ENCODE peak calls at places on chromosomes 12 and 14, in nine cellular contexts. B is esophagus muscularis mucosa, G is ovary, W is SK-N-SH, M is transverse colon, Z is K562, H is stomach, A is A549, J is upper lobe of left lung. D is an unnamed sample.

GRCh38 chr14:59190372-59190771 is 1.9 kb downstream of the DAAM1 start:
- DNase-seq in B (no peak), G (no peak), W (peak), M (peak), Z (no peak), H (no peak), A (peak), J (no peak), D (no peak)

GRCh38 chr12:52692253-52692652 is 11.1 kb downstream of the KRT77 start:
- DNase-seq in B (no peak), G (no peak), W (peak), M (no peak), Z (peak), H (no peak), A (peak), J (peak), D (no peak)

GRCh38 chr12:15543347-15543746 is 221.0 kb downstream of the PTPRO start:
- DNase-seq in B (no peak), G (no peak), W (no peak), M (no peak), Z (no peak), H (no peak), A (no peak), J (no peak), D (no peak)

GRCh38 chr12:20588057-20588456 is 107.1 kb upstream of the SLCO1C1 start:
- DNase-seq in B (no peak), G (no peak), W (peak), M (no peak), Z (no peak), H (no peak), A (no peak), J (no peak), D (no peak)

GRCh38 chr14:68395585-68395984 is 397.3 kb downstream of the ZFP36L1 start:
- DNase-seq in B (no peak), G (peak), W (no peak), M (no peak), Z (no peak), H (no peak), A (peak), J (no peak), D (peak)

GRCh38 chr14:104445832-104446381 is 133.7 kb upstream of the C14orf180 start:
- DNase-seq in B (peak), G (no peak), W (no peak), M (no peak), Z (no peak), H (peak), A (no peak), J (no peak), D (peak)

GRCh38 chr12:55845785-55846496 is 3.2 kb upstream of the MMP19 start:
- DNase-seq in B (no peak), G (no peak), W (no peak), M (no peak), Z (no peak), H (no peak), A (no peak), J (no peak), D (peak)

GRCh38 chr14:40336846-40337245 is 904.6 kb upstream of the FBXO33 start:
- DNase-seq in B (no peak), G (no peak), W (no peak), M (no peak), Z (no peak), H (no peak), A (no peak), J (no peak), D (no peak)

GRCh38 chr12:5511644-5512584 is 80.0 kb downstream of the NTF3 start:
- DNase-seq in B (no peak), G (peak), W (peak), M (peak), Z (peak), H (no peak), A (peak), J (peak), D (peak)

GRCh38 chr12:106126441-106127288 is 12.1 kb downstream of the NUAK1 start:
- DNase-seq in B (no peak), G (peak), W (no peak), M (no peak), Z (no peak), H (no peak), A (peak), J (no peak), D (no peak)

GRCh38 chr12:8823565-8824300 is 1.3 kb downstream of the A2ML1 start:
- DNase-seq in B (no peak), G (peak), W (peak), M (no peak), Z (peak), H (no peak), A (peak), J (no peak), D (no peak)

GRCh38 chr12:118979763-118980406 is 1.5 kb upstream of the SRRM4 start:
- DNase-seq in B (no peak), G (no peak), W (peak), M (peak), Z (peak), H (peak), A (peak), J (no peak), D (no peak)

GRCh38 chr14:23076785-23077408 is 18.0 kb downstream of the ACIN1 start:
- DNase-seq in B (no peak), G (no peak), W (peak), M (no peak), Z (no peak), H (no peak), A (peak), J (no peak), D (no peak)

GRCh38 chr12:56749364-56749763 is 2.8 kb downstream of the PRIM1 start:
- DNase-seq in B (no peak), G (no peak), W (no peak), M (no peak), Z (no peak), H (no peak), A (no peak), J (no peak), D (no peak)

GRCh38 chr14:31268216-31268615 is 60.6 kb upstream of the HECTD1 start:
- DNase-seq in B (no peak), G (no peak), W (no peak), M (no peak), Z (no peak), H (no peak), A (no peak), J (no peak), D (no peak)

GRCh38 chr12:83462419-83462818 is 775.7 kb downstream of the TMTC2 start:
- DNase-seq in B (no peak), G (no peak), W (no peak), M (no peak), Z (no peak), H (no peak), A (no peak), J (no peak), D (no peak)

GRCh38 chr12:33672879-33673577 is 233.4 kb upstream of the SYT10 start:
- DNase-seq in B (no peak), G (no peak), W (no peak), M (no peak), Z (no peak), H (no peak), A (no peak), J (no peak), D (no peak)

GRCh38 chr14:70886421-70887206 is 20.6 kb upstream of the PCNX1 start:
- DNase-seq in B (no peak), G (no peak), W (no peak), M (peak), Z (peak), H (no peak), A (no peak), J (no peak), D (no peak)

GRCh38 chr14:77256694-77257093 is 14.3 kb downstream of the NGB start:
- DNase-seq in B (no peak), G (no peak), W (no peak), M (no peak), Z (no peak), H (no peak), A (no peak), J (no peak), D (no peak)

GRCh38 chr12:98422809-98423208 is 92.6 kb upstream of the TMPO start:
- DNase-seq in B (peak), G (no peak), W (no peak), M (peak), Z (no peak), H (no peak), A (peak), J (no peak), D (no peak)

GRCh38 chr12:5081016-5081415 is 37.3 kb downstream of the KCNA5 start:
- DNase-seq in B (no peak), G (no peak), W (no peak), M (no peak), Z (peak), H (no peak), A (no peak), J (no peak), D (no peak)

GRCh38 chr12:125099407-125099779 is 34.2 kb downstream of the AACS start:
- DNase-seq in B (no peak), G (no peak), W (no peak), M (no peak), Z (no peak), H (no peak), A (no peak), J (no peak), D (no peak)

GRCh38 chr12:125097427-125097826 is 32.2 kb downstream of the AACS start:
- DNase-seq in B (no peak), G (no peak), W (no peak), M (no peak), Z (no peak), H (no peak), A (no peak), J (no peak), D (no peak)

GRCh38 chr12:125096894-125097293 is 31.7 kb downstream of the AACS start:
- DNase-seq in B (no peak), G (no peak), W (no peak), M (no peak), Z (no peak), H (no peak), A (no peak), J (no peak), D (no peak)

GRCh38 chr12:125098676-125099406 is 33.6 kb downstream of the AACS start:
- DNase-seq in B (no peak), G (no peak), W (no peak), M (no peak), Z (no peak), H (no peak), A (no peak), J (no peak), D (no peak)

DNA sequence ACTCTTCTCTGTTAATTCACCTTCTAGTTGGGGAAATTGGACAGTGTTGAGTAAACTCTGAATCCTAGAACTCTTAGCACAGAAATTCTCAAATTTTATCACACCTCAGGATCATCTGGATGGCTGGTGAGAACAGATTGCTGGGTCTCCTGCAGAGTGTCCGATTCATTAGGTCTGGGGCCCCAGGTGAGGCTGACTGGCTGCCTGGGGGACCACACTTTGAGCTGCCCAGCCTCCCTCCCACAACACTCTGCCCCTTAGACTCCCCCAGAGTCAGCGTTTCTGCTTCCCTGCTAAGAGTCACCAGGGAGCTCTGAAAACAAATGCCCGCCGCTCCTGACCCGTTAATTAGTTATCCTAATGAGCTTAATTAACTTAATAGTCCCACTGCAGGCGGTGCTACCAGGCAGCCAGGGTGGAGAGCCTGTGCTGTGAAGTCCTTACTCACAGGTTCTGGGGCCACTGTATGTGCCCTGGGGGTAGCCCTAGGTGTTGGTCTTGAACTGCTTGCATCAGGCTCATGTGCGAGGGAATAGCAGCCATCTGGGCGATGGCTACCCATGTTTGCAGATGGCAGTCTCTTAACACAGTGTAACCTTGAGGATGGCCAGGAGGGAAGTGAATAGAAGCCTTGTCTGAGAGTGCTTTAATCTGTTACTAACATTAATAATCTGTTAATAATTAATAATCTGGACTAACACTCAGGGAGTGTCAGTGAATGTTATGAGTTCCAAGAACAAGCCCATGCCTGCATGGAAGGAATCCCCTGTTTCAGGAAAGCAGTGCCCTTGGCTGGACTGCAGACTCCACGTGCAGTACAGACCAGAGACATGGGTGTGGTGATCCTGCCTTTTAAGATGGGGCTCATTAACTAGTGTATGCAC is 35.6 kb downstream of the AACS start:
- DNase-seq in B (no peak), G (no peak), W (no peak), M (no peak), Z (no peak), H (no peak), A (peak), J (no peak), D (no peak)
- H3K27ac ChIP-seq in B (no peak), G (no peak), W (no peak), M (no peak), Z (no peak), H (no peak), A (peak), J (no peak), D (no peak)

GRCh38 chr14:29354446-29354845 is 573.2 kb downstream of the PRKD1 start:
- DNase-seq in B (no peak), G (no peak), W (no peak), M (no peak), Z (no peak), H (no peak), A (no peak), J (no peak), D (no peak)

GRCh38 chr14:29350496-29350895 is 577.2 kb downstream of the PRKD1 start:
- DNase-seq in B (no peak), G (no peak), W (no peak), M (no peak), Z (no peak), H (no peak), A (no peak), J (no peak), D (no peak)

GRCh38 chr14:29353473-29353872 is 574.2 kb downstream of the PRKD1 start:
- DNase-seq in B (no peak), G (no peak), W (no peak), M (no peak), Z (no peak), H (no peak), A (no peak), J (no peak), D (no peak)

GRCh38 chr14:29352681-29353080 is 575.0 kb downstream of the PRKD1 start:
- DNase-seq in B (no peak), G (no peak), W (no peak), M (no peak), Z (no peak), H (no peak), A (no peak), J (no peak), D (no peak)

GRCh38 chr14:29348504-29348903 is 579.1 kb downstream of the PRKD1 start:
- DNase-seq in B (no peak), G (no peak), W (no peak), M (no peak), Z (no peak), H (no peak), A (no peak), J (no peak), D (no peak)
- TF ChIP-seq EP300 in B (no peak), G (no peak), W (no peak), M (no peak), Z (no peak), H (no peak), A (no peak), J (no peak), D (no peak)

GRCh38 chr14:88437659-88438058 is 52.2 kb downstream of the SPATA7 start:
- DNase-seq in B (no peak), G (no peak), W (no peak), M (no peak), Z (no peak), H (no peak), A (no peak), J (no peak), D (no peak)

DNA sequence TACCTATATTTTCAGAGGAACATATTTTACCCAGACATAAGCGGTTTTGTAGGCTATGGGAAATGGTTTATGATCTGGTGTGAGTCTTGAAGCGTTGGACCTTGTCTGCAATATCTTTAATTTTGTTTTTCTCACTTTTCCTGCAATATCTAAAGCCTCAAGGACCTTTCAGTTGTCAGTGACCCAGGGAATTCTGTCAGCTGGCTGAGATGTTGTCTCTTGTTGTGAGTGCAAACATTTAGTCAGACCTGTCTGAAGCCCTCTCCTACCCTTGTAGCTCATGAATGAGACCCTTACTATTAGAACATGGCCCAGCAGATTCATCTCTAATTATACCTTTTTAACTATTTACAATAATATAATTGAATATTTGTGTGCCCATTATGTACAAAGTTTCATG is 53.6 kb downstream of the SPATA7 start:
- DNase-seq in B (no peak), G (no peak), W (no peak), M (no peak), Z (no peak), H (no peak), A (no peak), J (no peak), D (no peak)
- H3K4me3 ChIP-seq in B (no peak), G (no peak), W (no peak), M (no peak), Z (no peak), H (no peak), A (no peak), J (no peak), D (no peak)

DNA sequence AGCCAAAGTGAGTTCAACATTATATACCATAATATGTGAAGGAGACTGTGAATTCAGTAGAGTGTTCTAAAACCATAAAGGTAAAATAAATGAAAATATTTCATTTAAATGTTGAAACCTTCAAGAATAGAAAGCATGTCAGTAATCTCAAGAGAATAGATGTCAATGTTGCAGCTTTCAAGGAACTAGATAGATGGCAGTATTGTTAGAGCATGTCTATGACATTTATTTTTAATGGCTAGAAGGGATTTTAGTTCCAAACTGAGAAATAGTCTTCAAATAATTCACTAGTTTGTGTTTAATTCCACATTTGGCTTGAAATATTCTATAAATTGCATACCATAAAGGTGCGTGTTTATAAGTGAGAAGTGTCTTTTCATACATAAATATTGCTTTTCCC is 326.5 kb downstream of the FLRT2 start:
- DNase-seq in B (no peak), G (no peak), W (no peak), M (no peak), Z (no peak), H (no peak), A (no peak), J (no peak), D (no peak)
- H3K27ac ChIP-seq in B (no peak), G (no peak), W (no peak), M (no peak), Z (no peak), H (no peak), A (no peak), J (no peak), D (no peak)

DNA sequence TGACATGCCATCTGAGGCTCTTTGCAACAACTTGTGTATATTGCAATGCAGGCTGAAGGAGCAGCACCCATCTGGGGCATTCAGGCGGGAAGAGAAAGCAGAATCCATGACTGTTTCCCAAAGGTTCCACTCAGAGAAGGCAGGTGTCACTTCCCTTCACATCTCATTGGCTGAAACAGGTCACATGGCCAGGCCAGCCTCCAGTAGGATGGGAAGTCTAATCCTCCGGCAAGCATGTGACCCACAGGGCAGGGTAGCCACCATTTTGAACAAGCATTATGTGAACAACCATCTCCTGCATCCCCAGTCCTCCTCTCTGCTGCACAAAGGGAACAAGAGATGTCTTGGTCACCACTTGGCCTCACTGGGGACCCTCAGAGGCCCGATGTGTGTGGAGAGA is 70.6 kb downstream of the RIN3 start:
- DNase-seq in B (no peak), G (no peak), W (no peak), M (no peak), Z (peak), H (no peak), A (no peak), J (no peak), D (no peak)
- TF ChIP-seq EP300 in B (no peak), G (no peak), W (no peak), M (no peak), Z (no peak), H (no peak), A (no peak), J (no peak), D (no peak)

DNA sequence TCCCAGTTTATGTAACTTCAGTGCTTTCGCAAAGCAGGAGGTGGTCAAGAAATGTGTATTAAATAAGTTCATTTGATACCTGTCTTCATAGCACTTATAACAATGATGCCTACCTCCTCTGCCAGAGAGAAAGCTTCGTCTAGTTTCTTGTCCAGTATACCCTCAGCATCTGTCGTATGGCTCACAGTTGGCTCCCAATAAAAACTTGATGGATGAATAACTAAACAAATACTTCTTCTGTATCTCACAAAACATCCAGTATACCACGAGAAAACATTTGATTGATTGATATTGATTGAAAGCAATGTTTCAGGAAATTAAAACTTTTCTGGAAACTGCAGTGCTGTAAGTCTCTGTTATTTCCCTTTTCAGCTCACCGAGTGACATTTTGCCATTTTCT is 26.9 kb upstream of the PTGDR start:
- DNase-seq in B (no peak), G (no peak), W (no peak), M (no peak), Z (no peak), H (no peak), A (no peak), J (no peak), D (no peak)
- H3K4me3 ChIP-seq in B (no peak), G (no peak), W (peak), M (no peak), Z (no peak), H (no peak), A (no peak), J (no peak), D (no peak)

DNA sequence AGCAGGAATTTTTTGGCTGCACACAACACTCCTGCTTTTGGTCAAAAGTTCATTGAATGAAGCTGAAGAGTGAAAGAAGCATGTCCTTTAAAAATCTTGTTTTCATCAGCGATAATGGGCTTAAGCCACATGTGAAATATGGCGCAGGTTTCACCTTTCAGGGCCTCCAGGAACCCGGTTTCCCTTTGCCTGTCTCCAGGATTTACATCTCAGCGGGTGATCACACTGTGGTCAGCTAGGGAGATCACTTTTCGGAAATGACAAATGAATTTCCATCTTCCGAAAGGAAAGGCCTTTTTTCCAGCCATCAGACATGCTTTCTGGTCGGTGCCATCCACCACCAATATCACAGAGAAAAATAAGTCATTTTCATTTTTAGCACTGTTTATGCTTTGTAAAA is 727.1 kb upstream of the TBX3 start:
- DNase-seq in B (no peak), G (no peak), W (no peak), M (no peak), Z (no peak), H (no peak), A (no peak), J (no peak), D (no peak)
- H3K27ac ChIP-seq in B (no peak), G (no peak), W (no peak), M (no peak), Z (no peak), H (no peak), A (no peak), J (no peak), D (no peak)

D was measured in suprapubic skin.